ENCODE peak calls at places on chromosomes 4 and X, in four cellular contexts. One of them, this sample, is unnamed.

GRCh38 chr4:150817017-150817416 is 198.1 kb downstream of the LRBA start:
- DNase-seq in Peyer's patch: no peak
- DNase-seq in upper lobe of left lung: no peak
- DNase-seq in suprapubic skin: no peak
- DNase-seq in this sample: no peak

GRCh38 chrX:17397074-17397473 is 22.1 kb downstream of the NHS start:
- DNase-seq in Peyer's patch: no peak
- DNase-seq in upper lobe of left lung: no peak
- DNase-seq in suprapubic skin: no peak
- DNase-seq in this sample: no peak

GRCh38 chrX:6228720-6229119 is at the start of gene NLGN4X:
- DNase-seq in Peyer's patch: no peak
- DNase-seq in upper lobe of left lung: no peak
- DNase-seq in suprapubic skin: no peak
- DNase-seq in this sample: no peak

GRCh38 chrX:13153796-13154195 is 109.4 kb upstream of the FAM9C start:
- DNase-seq in Peyer's patch: no peak
- DNase-seq in upper lobe of left lung: no peak
- DNase-seq in suprapubic skin: no peak
- DNase-seq in this sample: no peak

GRCh38 chr4:168716411-168717129 is 219.7 kb downstream of the PALLD start:
- DNase-seq in Peyer's patch: no peak
- DNase-seq in upper lobe of left lung: no peak
- DNase-seq in suprapubic skin: no peak
- DNase-seq in this sample: no peak

GRCh38 chr4:10164877-10165283 is 48.3 kb upstream of the WDR1 start:
- DNase-seq in Peyer's patch: peak
- DNase-seq in upper lobe of left lung: no peak
- DNase-seq in suprapubic skin: no peak
- DNase-seq in this sample: no peak

GRCh38 chrX:118566359-118566758 is 70.7 kb downstream of the DOCK11 start:
- DNase-seq in Peyer's patch: no peak
- DNase-seq in upper lobe of left lung: no peak
- DNase-seq in suprapubic skin: no peak
- DNase-seq in this sample: no peak

GRCh38 chr4:182533948-182534347 is 290.7 kb downstream of the TENM3 start:
- DNase-seq in Peyer's patch: no peak
- DNase-seq in upper lobe of left lung: no peak
- DNase-seq in suprapubic skin: no peak
- DNase-seq in this sample: no peak

GRCh38 chr4:134727696-134728095 is 526.1 kb upstream of the PABPC4L start:
- DNase-seq in Peyer's patch: no peak
- DNase-seq in upper lobe of left lung: no peak
- DNase-seq in suprapubic skin: no peak
- DNase-seq in this sample: no peak

GRCh38 chr4:86048426-86048825 is 311.4 kb downstream of the MAPK10 start:
- DNase-seq in Peyer's patch: no peak
- DNase-seq in upper lobe of left lung: no peak
- DNase-seq in suprapubic skin: no peak
- DNase-seq in this sample: no peak

DNA sequence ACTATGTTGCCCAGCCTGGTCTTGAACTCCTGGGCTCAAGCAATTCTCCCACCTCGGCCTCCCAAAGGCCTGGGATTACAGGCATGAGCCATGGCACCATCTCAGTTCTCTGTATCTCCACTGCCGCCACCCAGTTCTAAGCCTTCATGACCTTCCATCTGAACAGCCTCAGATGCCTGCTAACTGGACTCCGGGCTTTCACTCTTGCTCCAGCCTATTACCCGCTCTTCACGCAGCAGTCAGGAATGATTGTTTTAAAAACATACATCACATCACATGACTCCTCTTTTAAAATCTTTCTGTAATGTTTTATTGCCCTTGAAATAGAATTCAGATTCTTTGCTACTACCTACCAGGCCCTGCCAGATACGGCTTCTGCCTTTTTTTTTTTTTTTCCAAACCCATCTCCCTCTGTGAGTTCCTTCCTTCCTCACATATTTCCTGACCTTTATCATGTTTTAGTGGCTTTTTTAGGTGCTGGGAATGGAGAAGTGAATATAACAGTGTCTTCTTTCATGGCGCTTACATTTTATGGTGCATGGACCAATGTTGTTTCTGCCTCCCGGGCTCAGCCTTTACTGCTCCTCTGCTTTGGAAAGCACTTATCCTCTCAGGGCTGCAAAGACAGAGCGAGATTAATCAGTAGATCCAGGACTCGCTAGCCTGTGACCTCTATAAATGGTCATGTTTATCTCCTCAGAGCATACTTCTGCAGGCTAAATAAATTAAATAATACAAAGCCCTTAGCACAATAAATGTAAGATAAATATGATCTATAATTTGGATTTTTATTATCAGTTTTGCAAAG is 58.0 kb downstream of the FBXO8 start:
- DNase-seq in Peyer's patch: no peak
- DNase-seq in upper lobe of left lung: no peak
- DNase-seq in suprapubic skin: no peak
- DNase-seq in this sample: no peak
- TF ChIP-seq POLR2A in Peyer's patch: no peak
- TF ChIP-seq POLR2A in upper lobe of left lung: no peak
- TF ChIP-seq POLR2A in suprapubic skin: no peak
- TF ChIP-seq POLR2A in this sample: no peak

DNA sequence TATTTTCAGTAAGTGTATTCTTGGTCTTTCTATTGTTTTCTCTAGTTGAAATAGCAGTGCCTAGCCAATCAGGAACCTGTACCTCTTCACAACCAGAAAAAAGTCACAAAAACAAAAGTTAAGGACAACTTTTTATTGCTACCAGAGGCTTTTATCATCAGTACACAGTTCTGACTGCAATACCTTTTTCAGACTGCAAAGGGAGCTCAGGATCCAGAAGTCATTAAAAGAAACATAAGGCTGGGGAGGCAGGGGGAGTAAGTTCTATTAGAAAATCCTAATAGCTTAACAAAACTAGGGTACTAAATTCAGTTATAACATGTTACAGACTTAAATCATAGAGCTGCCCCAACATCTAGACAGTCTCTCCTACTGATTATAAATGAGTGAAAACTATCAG is 28.8 kb downstream of the CCNI start:
- DNase-seq in Peyer's patch: no peak
- DNase-seq in upper lobe of left lung: no peak
- DNase-seq in suprapubic skin: no peak
- DNase-seq in this sample: no peak
- TF ChIP-seq CTCF in Peyer's patch: peak
- TF ChIP-seq CTCF in upper lobe of left lung: no peak
- TF ChIP-seq CTCF in suprapubic skin: no peak
- TF ChIP-seq CTCF in this sample: peak

GRCh38 chr4:156673483-156673882 is 298.1 kb downstream of the PDGFC start:
- DNase-seq in Peyer's patch: no peak
- DNase-seq in upper lobe of left lung: no peak
- DNase-seq in suprapubic skin: no peak
- DNase-seq in this sample: no peak
- H3K27ac ChIP-seq in Peyer's patch: no peak
- H3K27ac ChIP-seq in upper lobe of left lung: no peak
- H3K27ac ChIP-seq in suprapubic skin: no peak
- H3K27ac ChIP-seq in this sample: no peak

DNA sequence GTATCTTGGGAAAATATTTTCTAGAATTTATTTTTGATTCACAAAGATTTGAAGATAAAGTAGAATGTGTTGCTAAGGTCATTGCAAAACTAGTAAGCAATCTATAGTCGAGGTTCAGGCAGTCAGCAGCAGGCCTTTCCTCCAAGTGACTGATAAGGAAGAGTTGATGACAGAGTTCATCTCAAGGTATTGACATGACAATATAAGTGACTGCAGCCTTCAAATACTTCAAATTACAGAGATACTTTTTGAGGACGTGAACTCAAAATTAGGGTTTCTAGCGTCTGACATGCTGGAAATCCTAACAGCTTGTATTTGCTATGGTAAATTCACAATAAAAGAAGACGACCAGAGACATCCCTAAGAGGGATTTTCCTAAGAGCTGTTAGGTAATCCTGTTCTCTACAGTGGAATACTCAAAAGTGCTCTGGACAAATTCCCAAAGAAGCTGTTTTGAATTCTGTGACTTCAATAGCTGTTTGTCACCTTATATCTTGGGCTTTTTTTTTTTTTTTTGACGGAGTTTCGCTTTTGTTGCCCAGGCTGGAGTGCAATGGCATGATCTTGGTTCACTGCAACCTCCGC is 7.4 kb downstream of the ARHGAP10 start:
- DNase-seq in Peyer's patch: no peak
- DNase-seq in upper lobe of left lung: no peak
- DNase-seq in suprapubic skin: no peak
- DNase-seq in this sample: no peak
- TF ChIP-seq POLR2A in Peyer's patch: no peak
- TF ChIP-seq POLR2A in upper lobe of left lung: no peak
- TF ChIP-seq POLR2A in suprapubic skin: no peak
- TF ChIP-seq POLR2A in this sample: no peak

This sample was measured in esophagus squamous epithelium.